ENCODE peak calls at places on chromosomes 11 and 22, in ten cellular contexts. One of them, this sample, is unnamed.

GRCh38 chr11:88179141-88179540 is 3.9 kb upstream of the RAB38 start:
- DNase-seq in brain microvascular endothelial cell: peak
- DNase-seq in activated CD4-positive, CD25-positive, alpha-beta regulatory T cell treated with anti-CD3 and anti-CD28 coated beads, Interleukin-2, amount 50 U/mL, for 16 hours: no peak
- DNase-seq in stimulated activated CD8-positive, alpha-beta memory T cell treated with anti-CD3 and anti-CD28 coated beads, Interleukin-15, amount 100 ng/mL, for 1 hour: no peak
- DNase-seq in cardiac septum: no peak
- DNase-seq in pancreas: no peak
- DNase-seq in fibroblast of the conjunctiva: no peak
- DNase-seq in HT-29: no peak
- DNase-seq in astrocyte: peak
- DNase-seq in fibroblast of pulmonary artery: no peak
- DNase-seq in this sample: peak

GRCh38 chr11:126348806-126349582 is 6.5 kb upstream of the ST3GAL4 start:
- DNase-seq in brain microvascular endothelial cell: no peak
- DNase-seq in activated CD4-positive, CD25-positive, alpha-beta regulatory T cell treated with anti-CD3 and anti-CD28 coated beads, Interleukin-2, amount 50 U/mL, for 16 hours: no peak
- DNase-seq in stimulated activated CD8-positive, alpha-beta memory T cell treated with anti-CD3 and anti-CD28 coated beads, Interleukin-15, amount 100 ng/mL, for 1 hour: no peak
- DNase-seq in cardiac septum: peak
- DNase-seq in pancreas: no peak
- DNase-seq in fibroblast of the conjunctiva: no peak
- DNase-seq in HT-29: no peak
- DNase-seq in astrocyte: no peak
- DNase-seq in fibroblast of pulmonary artery: peak
- DNase-seq in this sample: no peak

GRCh38 chr11:94674005-94674491 is 94.1 kb upstream of the AMOTL1 start:
- DNase-seq in brain microvascular endothelial cell: no peak
- DNase-seq in activated CD4-positive, CD25-positive, alpha-beta regulatory T cell treated with anti-CD3 and anti-CD28 coated beads, Interleukin-2, amount 50 U/mL, for 16 hours: no peak
- DNase-seq in stimulated activated CD8-positive, alpha-beta memory T cell treated with anti-CD3 and anti-CD28 coated beads, Interleukin-15, amount 100 ng/mL, for 1 hour: no peak
- DNase-seq in cardiac septum: no peak
- DNase-seq in pancreas: no peak
- DNase-seq in fibroblast of the conjunctiva: no peak
- DNase-seq in HT-29: no peak
- DNase-seq in astrocyte: no peak
- DNase-seq in fibroblast of pulmonary artery: no peak
- DNase-seq in this sample: no peak

GRCh38 chr22:36811094-36811797 is 5.6 kb downstream of the PVALB start:
- DNase-seq in brain microvascular endothelial cell: no peak
- DNase-seq in activated CD4-positive, CD25-positive, alpha-beta regulatory T cell treated with anti-CD3 and anti-CD28 coated beads, Interleukin-2, amount 50 U/mL, for 16 hours: no peak
- DNase-seq in stimulated activated CD8-positive, alpha-beta memory T cell treated with anti-CD3 and anti-CD28 coated beads, Interleukin-15, amount 100 ng/mL, for 1 hour: no peak
- DNase-seq in cardiac septum: no peak
- DNase-seq in pancreas: no peak
- DNase-seq in fibroblast of the conjunctiva: no peak
- DNase-seq in HT-29: no peak
- DNase-seq in astrocyte: no peak
- DNase-seq in fibroblast of pulmonary artery: no peak
- DNase-seq in this sample: no peak

GRCh38 chr11:111331711-111332479 is 33.5 kb downstream of the POU2AF3 start:
- DNase-seq in brain microvascular endothelial cell: no peak
- DNase-seq in activated CD4-positive, CD25-positive, alpha-beta regulatory T cell treated with anti-CD3 and anti-CD28 coated beads, Interleukin-2, amount 50 U/mL, for 16 hours: no peak
- DNase-seq in stimulated activated CD8-positive, alpha-beta memory T cell treated with anti-CD3 and anti-CD28 coated beads, Interleukin-15, amount 100 ng/mL, for 1 hour: no peak
- DNase-seq in cardiac septum: no peak
- DNase-seq in pancreas: no peak
- DNase-seq in fibroblast of the conjunctiva: no peak
- DNase-seq in HT-29: peak
- DNase-seq in astrocyte: peak
- DNase-seq in fibroblast of pulmonary artery: peak
- DNase-seq in this sample: no peak

GRCh38 chr11:15774021-15774862 is 582.1 kb downstream of the SOX6 start:
- DNase-seq in brain microvascular endothelial cell: no peak
- DNase-seq in activated CD4-positive, CD25-positive, alpha-beta regulatory T cell treated with anti-CD3 and anti-CD28 coated beads, Interleukin-2, amount 50 U/mL, for 16 hours: no peak
- DNase-seq in stimulated activated CD8-positive, alpha-beta memory T cell treated with anti-CD3 and anti-CD28 coated beads, Interleukin-15, amount 100 ng/mL, for 1 hour: no peak
- DNase-seq in cardiac septum: no peak
- DNase-seq in pancreas: no peak
- DNase-seq in fibroblast of the conjunctiva: no peak
- DNase-seq in HT-29: no peak
- DNase-seq in astrocyte: no peak
- DNase-seq in fibroblast of pulmonary artery: no peak
- DNase-seq in this sample: no peak

GRCh38 chr11:115330693-115331482 is 173.3 kb downstream of the CADM1 start:
- DNase-seq in brain microvascular endothelial cell: no peak
- DNase-seq in activated CD4-positive, CD25-positive, alpha-beta regulatory T cell treated with anti-CD3 and anti-CD28 coated beads, Interleukin-2, amount 50 U/mL, for 16 hours: no peak
- DNase-seq in stimulated activated CD8-positive, alpha-beta memory T cell treated with anti-CD3 and anti-CD28 coated beads, Interleukin-15, amount 100 ng/mL, for 1 hour: no peak
- DNase-seq in cardiac septum: no peak
- DNase-seq in pancreas: no peak
- DNase-seq in fibroblast of the conjunctiva: no peak
- DNase-seq in HT-29: no peak
- DNase-seq in astrocyte: no peak
- DNase-seq in fibroblast of pulmonary artery: no peak
- DNase-seq in this sample: no peak

GRCh38 chr11:36089920-36090319 is 146.1 kb downstream of the LDLRAD3 start:
- DNase-seq in brain microvascular endothelial cell: no peak
- DNase-seq in activated CD4-positive, CD25-positive, alpha-beta regulatory T cell treated with anti-CD3 and anti-CD28 coated beads, Interleukin-2, amount 50 U/mL, for 16 hours: no peak
- DNase-seq in stimulated activated CD8-positive, alpha-beta memory T cell treated with anti-CD3 and anti-CD28 coated beads, Interleukin-15, amount 100 ng/mL, for 1 hour: no peak
- DNase-seq in cardiac septum: no peak
- DNase-seq in pancreas: no peak
- DNase-seq in fibroblast of the conjunctiva: no peak
- DNase-seq in HT-29: no peak
- DNase-seq in astrocyte: no peak
- DNase-seq in fibroblast of pulmonary artery: no peak
- DNase-seq in this sample: no peak

GRCh38 chr11:27464155-27464759 is 8.3 kb downstream of the LGR4 start:
- DNase-seq in brain microvascular endothelial cell: no peak
- DNase-seq in activated CD4-positive, CD25-positive, alpha-beta regulatory T cell treated with anti-CD3 and anti-CD28 coated beads, Interleukin-2, amount 50 U/mL, for 16 hours: no peak
- DNase-seq in stimulated activated CD8-positive, alpha-beta memory T cell treated with anti-CD3 and anti-CD28 coated beads, Interleukin-15, amount 100 ng/mL, for 1 hour: no peak
- DNase-seq in cardiac septum: no peak
- DNase-seq in pancreas: no peak
- DNase-seq in fibroblast of the conjunctiva: no peak
- DNase-seq in HT-29: peak
- DNase-seq in astrocyte: peak
- DNase-seq in fibroblast of pulmonary artery: peak
- DNase-seq in this sample: no peak

GRCh38 chr11:27357250-27357649 is 5.8 kb downstream of the CCDC34 start:
- DNase-seq in brain microvascular endothelial cell: no peak
- DNase-seq in activated CD4-positive, CD25-positive, alpha-beta regulatory T cell treated with anti-CD3 and anti-CD28 coated beads, Interleukin-2, amount 50 U/mL, for 16 hours: no peak
- DNase-seq in stimulated activated CD8-positive, alpha-beta memory T cell treated with anti-CD3 and anti-CD28 coated beads, Interleukin-15, amount 100 ng/mL, for 1 hour: no peak
- DNase-seq in cardiac septum: no peak
- DNase-seq in pancreas: no peak
- DNase-seq in fibroblast of the conjunctiva: no peak
- DNase-seq in HT-29: no peak
- DNase-seq in astrocyte: no peak
- DNase-seq in fibroblast of pulmonary artery: no peak
- DNase-seq in this sample: no peak

GRCh38 chr11:76640540-76640939 is 30.0 kb downstream of the LRRC32 start:
- DNase-seq in brain microvascular endothelial cell: no peak
- DNase-seq in activated CD4-positive, CD25-positive, alpha-beta regulatory T cell treated with anti-CD3 and anti-CD28 coated beads, Interleukin-2, amount 50 U/mL, for 16 hours: no peak
- DNase-seq in stimulated activated CD8-positive, alpha-beta memory T cell treated with anti-CD3 and anti-CD28 coated beads, Interleukin-15, amount 100 ng/mL, for 1 hour: no peak
- DNase-seq in cardiac septum: no peak
- DNase-seq in pancreas: no peak
- DNase-seq in fibroblast of the conjunctiva: no peak
- DNase-seq in HT-29: no peak
- DNase-seq in astrocyte: no peak
- DNase-seq in fibroblast of pulmonary artery: no peak
- DNase-seq in this sample: no peak

GRCh38 chr11:119421941-119422504 is 949 bp downstream of the THY1 start:
- DNase-seq in brain microvascular endothelial cell: no peak
- DNase-seq in activated CD4-positive, CD25-positive, alpha-beta regulatory T cell treated with anti-CD3 and anti-CD28 coated beads, Interleukin-2, amount 50 U/mL, for 16 hours: no peak
- DNase-seq in stimulated activated CD8-positive, alpha-beta memory T cell treated with anti-CD3 and anti-CD28 coated beads, Interleukin-15, amount 100 ng/mL, for 1 hour: no peak
- DNase-seq in cardiac septum: no peak
- DNase-seq in pancreas: no peak
- DNase-seq in fibroblast of the conjunctiva: no peak
- DNase-seq in HT-29: no peak
- DNase-seq in astrocyte: no peak
- DNase-seq in fibroblast of pulmonary artery: no peak
- DNase-seq in this sample: no peak

GRCh38 chr11:36090351-36091245 is 146.7 kb downstream of the LDLRAD3 start:
- DNase-seq in brain microvascular endothelial cell: no peak
- DNase-seq in activated CD4-positive, CD25-positive, alpha-beta regulatory T cell treated with anti-CD3 and anti-CD28 coated beads, Interleukin-2, amount 50 U/mL, for 16 hours: no peak
- DNase-seq in stimulated activated CD8-positive, alpha-beta memory T cell treated with anti-CD3 and anti-CD28 coated beads, Interleukin-15, amount 100 ng/mL, for 1 hour: no peak
- DNase-seq in cardiac septum: no peak
- DNase-seq in pancreas: no peak
- DNase-seq in fibroblast of the conjunctiva: no peak
- DNase-seq in HT-29: no peak
- DNase-seq in astrocyte: no peak
- DNase-seq in fibroblast of pulmonary artery: no peak
- DNase-seq in this sample: no peak

GRCh38 chr22:39396156-39396796 is 3.3 kb upstream of the TAB1 start:
- DNase-seq in brain microvascular endothelial cell: peak
- DNase-seq in activated CD4-positive, CD25-positive, alpha-beta regulatory T cell treated with anti-CD3 and anti-CD28 coated beads, Interleukin-2, amount 50 U/mL, for 16 hours: no peak
- DNase-seq in stimulated activated CD8-positive, alpha-beta memory T cell treated with anti-CD3 and anti-CD28 coated beads, Interleukin-15, amount 100 ng/mL, for 1 hour: no peak
- DNase-seq in cardiac septum: no peak
- DNase-seq in pancreas: peak
- DNase-seq in fibroblast of the conjunctiva: no peak
- DNase-seq in HT-29: no peak
- DNase-seq in astrocyte: no peak
- DNase-seq in fibroblast of pulmonary artery: no peak
- DNase-seq in this sample: no peak

GRCh38 chr11:125454047-125454446 is 42.0 kb downstream of the FEZ1 start:
- DNase-seq in brain microvascular endothelial cell: no peak
- DNase-seq in activated CD4-positive, CD25-positive, alpha-beta regulatory T cell treated with anti-CD3 and anti-CD28 coated beads, Interleukin-2, amount 50 U/mL, for 16 hours: no peak
- DNase-seq in stimulated activated CD8-positive, alpha-beta memory T cell treated with anti-CD3 and anti-CD28 coated beads, Interleukin-15, amount 100 ng/mL, for 1 hour: no peak
- DNase-seq in cardiac septum: no peak
- DNase-seq in pancreas: no peak
- DNase-seq in fibroblast of the conjunctiva: no peak
- DNase-seq in HT-29: no peak
- DNase-seq in astrocyte: no peak
- DNase-seq in fibroblast of pulmonary artery: no peak
- DNase-seq in this sample: no peak

GRCh38 chr11:72972541-72973128 is 158.4 kb downstream of the ATG16L2 start:
- DNase-seq in brain microvascular endothelial cell: no peak
- DNase-seq in activated CD4-positive, CD25-positive, alpha-beta regulatory T cell treated with anti-CD3 and anti-CD28 coated beads, Interleukin-2, amount 50 U/mL, for 16 hours: no peak
- DNase-seq in stimulated activated CD8-positive, alpha-beta memory T cell treated with anti-CD3 and anti-CD28 coated beads, Interleukin-15, amount 100 ng/mL, for 1 hour: no peak
- DNase-seq in cardiac septum: no peak
- DNase-seq in pancreas: no peak
- DNase-seq in fibroblast of the conjunctiva: peak
- DNase-seq in HT-29: no peak
- DNase-seq in astrocyte: peak
- DNase-seq in fibroblast of pulmonary artery: peak
- DNase-seq in this sample: peak

GRCh38 chr11:95282337-95282751 is 51.3 kb upstream of the SESN3 start:
- DNase-seq in brain microvascular endothelial cell: no peak
- DNase-seq in activated CD4-positive, CD25-positive, alpha-beta regulatory T cell treated with anti-CD3 and anti-CD28 coated beads, Interleukin-2, amount 50 U/mL, for 16 hours: no peak
- DNase-seq in stimulated activated CD8-positive, alpha-beta memory T cell treated with anti-CD3 and anti-CD28 coated beads, Interleukin-15, amount 100 ng/mL, for 1 hour: no peak
- DNase-seq in cardiac septum: no peak
- DNase-seq in pancreas: no peak
- DNase-seq in fibroblast of the conjunctiva: peak
- DNase-seq in HT-29: peak
- DNase-seq in astrocyte: no peak
- DNase-seq in fibroblast of pulmonary artery: peak
- DNase-seq in this sample: peak

GRCh38 chr11:38814670-38815069 is 2216.6 kb upstream of the RAG2 start:
- DNase-seq in brain microvascular endothelial cell: no peak
- DNase-seq in activated CD4-positive, CD25-positive, alpha-beta regulatory T cell treated with anti-CD3 and anti-CD28 coated beads, Interleukin-2, amount 50 U/mL, for 16 hours: no peak
- DNase-seq in stimulated activated CD8-positive, alpha-beta memory T cell treated with anti-CD3 and anti-CD28 coated beads, Interleukin-15, amount 100 ng/mL, for 1 hour: no peak
- DNase-seq in cardiac septum: no peak
- DNase-seq in pancreas: no peak
- DNase-seq in fibroblast of the conjunctiva: no peak
- DNase-seq in HT-29: no peak
- DNase-seq in astrocyte: peak
- DNase-seq in fibroblast of pulmonary artery: peak
- DNase-seq in this sample: no peak

GRCh38 chr11:34585870-34586654 is 34.8 kb upstream of the EHF start:
- DNase-seq in brain microvascular endothelial cell: peak
- DNase-seq in activated CD4-positive, CD25-positive, alpha-beta regulatory T cell treated with anti-CD3 and anti-CD28 coated beads, Interleukin-2, amount 50 U/mL, for 16 hours: no peak
- DNase-seq in stimulated activated CD8-positive, alpha-beta memory T cell treated with anti-CD3 and anti-CD28 coated beads, Interleukin-15, amount 100 ng/mL, for 1 hour: no peak
- DNase-seq in cardiac septum: no peak
- DNase-seq in pancreas: no peak
- DNase-seq in fibroblast of the conjunctiva: peak
- DNase-seq in HT-29: peak
- DNase-seq in astrocyte: peak
- DNase-seq in fibroblast of pulmonary artery: peak
- DNase-seq in this sample: peak

GRCh38 chr11:62707277-62707771 is at the start of the genes BSCL2 and GNG3:
- DNase-seq in brain microvascular endothelial cell: no peak
- DNase-seq in activated CD4-positive, CD25-positive, alpha-beta regulatory T cell treated with anti-CD3 and anti-CD28 coated beads, Interleukin-2, amount 50 U/mL, for 16 hours: no peak
- DNase-seq in stimulated activated CD8-positive, alpha-beta memory T cell treated with anti-CD3 and anti-CD28 coated beads, Interleukin-15, amount 100 ng/mL, for 1 hour: no peak
- DNase-seq in cardiac septum: no peak
- DNase-seq in pancreas: peak
- DNase-seq in fibroblast of the conjunctiva: no peak
- DNase-seq in HT-29: no peak
- DNase-seq in astrocyte: no peak
- DNase-seq in fibroblast of pulmonary artery: no peak
- DNase-seq in this sample: no peak

GRCh38 chr11:123390146-123390545 is 39.9 kb upstream of the GRAMD1B start:
- DNase-seq in brain microvascular endothelial cell: no peak
- DNase-seq in activated CD4-positive, CD25-positive, alpha-beta regulatory T cell treated with anti-CD3 and anti-CD28 coated beads, Interleukin-2, amount 50 U/mL, for 16 hours: no peak
- DNase-seq in stimulated activated CD8-positive, alpha-beta memory T cell treated with anti-CD3 and anti-CD28 coated beads, Interleukin-15, amount 100 ng/mL, for 1 hour: no peak
- DNase-seq in cardiac septum: no peak
- DNase-seq in pancreas: no peak
- DNase-seq in fibroblast of the conjunctiva: no peak
- DNase-seq in HT-29: no peak
- DNase-seq in astrocyte: no peak
- DNase-seq in fibroblast of pulmonary artery: no peak
- DNase-seq in this sample: no peak

GRCh38 chr11:35873721-35874120 is 70.1 kb upstream of the LDLRAD3 start:
- DNase-seq in brain microvascular endothelial cell: no peak
- DNase-seq in activated CD4-positive, CD25-positive, alpha-beta regulatory T cell treated with anti-CD3 and anti-CD28 coated beads, Interleukin-2, amount 50 U/mL, for 16 hours: no peak
- DNase-seq in stimulated activated CD8-positive, alpha-beta memory T cell treated with anti-CD3 and anti-CD28 coated beads, Interleukin-15, amount 100 ng/mL, for 1 hour: no peak
- DNase-seq in cardiac septum: no peak
- DNase-seq in pancreas: no peak
- DNase-seq in fibroblast of the conjunctiva: no peak
- DNase-seq in HT-29: no peak
- DNase-seq in astrocyte: no peak
- DNase-seq in fibroblast of pulmonary artery: no peak
- DNase-seq in this sample: no peak

GRCh38 chr11:57444362-57445074 is 15.8 kb upstream of the RTN4RL2 start:
- DNase-seq in brain microvascular endothelial cell: no peak
- DNase-seq in activated CD4-positive, CD25-positive, alpha-beta regulatory T cell treated with anti-CD3 and anti-CD28 coated beads, Interleukin-2, amount 50 U/mL, for 16 hours: no peak
- DNase-seq in stimulated activated CD8-positive, alpha-beta memory T cell treated with anti-CD3 and anti-CD28 coated beads, Interleukin-15, amount 100 ng/mL, for 1 hour: no peak
- DNase-seq in cardiac septum: peak
- DNase-seq in pancreas: no peak
- DNase-seq in fibroblast of the conjunctiva: no peak
- DNase-seq in HT-29: peak
- DNase-seq in astrocyte: no peak
- DNase-seq in fibroblast of pulmonary artery: no peak
- DNase-seq in this sample: no peak

GRCh38 chr11:119192111-119192510 is 6.8 kb downstream of the NHERF4 start:
- DNase-seq in brain microvascular endothelial cell: no peak
- DNase-seq in activated CD4-positive, CD25-positive, alpha-beta regulatory T cell treated with anti-CD3 and anti-CD28 coated beads, Interleukin-2, amount 50 U/mL, for 16 hours: no peak
- DNase-seq in stimulated activated CD8-positive, alpha-beta memory T cell treated with anti-CD3 and anti-CD28 coated beads, Interleukin-15, amount 100 ng/mL, for 1 hour: no peak
- DNase-seq in cardiac septum: no peak
- DNase-seq in pancreas: no peak
- DNase-seq in fibroblast of the conjunctiva: no peak
- DNase-seq in HT-29: no peak
- DNase-seq in astrocyte: no peak
- DNase-seq in fibroblast of pulmonary artery: peak
- DNase-seq in this sample: no peak

GRCh38 chr11:65500262-65501004 is 1.6 kb downstream of the MALAT1 start:
- DNase-seq in brain microvascular endothelial cell: peak
- DNase-seq in activated CD4-positive, CD25-positive, alpha-beta regulatory T cell treated with anti-CD3 and anti-CD28 coated beads, Interleukin-2, amount 50 U/mL, for 16 hours: no peak
- DNase-seq in stimulated activated CD8-positive, alpha-beta memory T cell treated with anti-CD3 and anti-CD28 coated beads, Interleukin-15, amount 100 ng/mL, for 1 hour: no peak
- DNase-seq in cardiac septum: peak
- DNase-seq in pancreas: peak
- DNase-seq in fibroblast of the conjunctiva: no peak
- DNase-seq in HT-29: peak
- DNase-seq in astrocyte: peak
- DNase-seq in fibroblast of pulmonary artery: peak
- DNase-seq in this sample: no peak

GRCh38 chr11:85844439-85845051 is 10.6 kb upstream of the CCDC83 start:
- DNase-seq in brain microvascular endothelial cell: peak
- DNase-seq in activated CD4-positive, CD25-positive, alpha-beta regulatory T cell treated with anti-CD3 and anti-CD28 coated beads, Interleukin-2, amount 50 U/mL, for 16 hours: no peak
- DNase-seq in stimulated activated CD8-positive, alpha-beta memory T cell treated with anti-CD3 and anti-CD28 coated beads, Interleukin-15, amount 100 ng/mL, for 1 hour: no peak
- DNase-seq in cardiac septum: no peak
- DNase-seq in pancreas: no peak
- DNase-seq in fibroblast of the conjunctiva: no peak
- DNase-seq in HT-29: peak
- DNase-seq in astrocyte: peak
- DNase-seq in fibroblast of pulmonary artery: peak
- DNase-seq in this sample: no peak

GRCh38 chr11:122343247-122343646 is 227.2 kb upstream of the BLID start:
- DNase-seq in brain microvascular endothelial cell: no peak
- DNase-seq in activated CD4-positive, CD25-positive, alpha-beta regulatory T cell treated with anti-CD3 and anti-CD28 coated beads, Interleukin-2, amount 50 U/mL, for 16 hours: no peak
- DNase-seq in stimulated activated CD8-positive, alpha-beta memory T cell treated with anti-CD3 and anti-CD28 coated beads, Interleukin-15, amount 100 ng/mL, for 1 hour: no peak
- DNase-seq in cardiac septum: no peak
- DNase-seq in pancreas: no peak
- DNase-seq in fibroblast of the conjunctiva: no peak
- DNase-seq in HT-29: no peak
- DNase-seq in astrocyte: peak
- DNase-seq in fibroblast of pulmonary artery: no peak
- DNase-seq in this sample: no peak

GRCh38 chr11:16770016-16770415 is 31.6 kb downstream of the C11orf58 start:
- DNase-seq in brain microvascular endothelial cell: no peak
- DNase-seq in activated CD4-positive, CD25-positive, alpha-beta regulatory T cell treated with anti-CD3 and anti-CD28 coated beads, Interleukin-2, amount 50 U/mL, for 16 hours: no peak
- DNase-seq in stimulated activated CD8-positive, alpha-beta memory T cell treated with anti-CD3 and anti-CD28 coated beads, Interleukin-15, amount 100 ng/mL, for 1 hour: no peak
- DNase-seq in cardiac septum: no peak
- DNase-seq in pancreas: no peak
- DNase-seq in fibroblast of the conjunctiva: no peak
- DNase-seq in HT-29: no peak
- DNase-seq in astrocyte: no peak
- DNase-seq in fibroblast of pulmonary artery: no peak
- DNase-seq in this sample: no peak